ENCODE peak calls at places on chromosomes 2 and 18, in six cellular contexts. R is AG04449, W is sigmoid colon, S is fibroblast of mammary gland, G is A549, K is transverse colon. H is an unnamed sample.

GRCh38 chr2:201180010-201180409 is 2.9 kb upstream of the CASP10 start:
- DNase-seq in G (no peak), S (peak), W (no peak), K (no peak), R (no peak), H (no peak)

GRCh38 chr2:215973954-215974699 is 39.2 kb downstream of the MREG start:
- DNase-seq in K (peak), S (peak), G (peak), R (no peak), W (no peak), H (peak)

GRCh38 chr2:134218928-134219707 is 34.8 kb upstream of the MGAT5 start:
- DNase-seq in S (no peak), W (no peak), K (peak), G (no peak), R (no peak), H (no peak)

GRCh38 chr2:222000326-222000725 is 298.5 kb downstream of the PAX3 start:
- DNase-seq in K (no peak), R (peak), W (no peak), G (no peak), S (peak), H (no peak)

GRCh38 chr2:216350214-216350789 is 22.0 kb downstream of the MARCHF4 start:
- DNase-seq in W (no peak), K (no peak), G (no peak), S (peak), R (no peak), H (no peak)

GRCh38 chr2:12061785-12062184 is 315.4 kb downstream of the LPIN1 start:
- DNase-seq in K (no peak), G (no peak), W (no peak), R (no peak), S (no peak), H (no peak)

GRCh38 chr2:73268831-73269685 is 15.2 kb downstream of the FBXO41 start:
- DNase-seq in K (peak), W (no peak), G (peak), R (no peak), S (no peak), H (no peak)

GRCh38 chr2:187994464-187995331 is 297.0 kb upstream of the GULP1 start:
- DNase-seq in S (peak), G (no peak), R (no peak), W (no peak), K (no peak), H (no peak)

GRCh38 chr2:73250872-73251846 is 17.1 kb downstream of the CCT7 start:
- DNase-seq in G (no peak), K (no peak), W (no peak), R (no peak), S (no peak), H (no peak)

GRCh38 chr2:28779020-28779419 is 27.4 kb downstream of the PPP1CB start:
- DNase-seq in S (no peak), G (no peak), K (no peak), R (no peak), W (no peak), H (no peak)

GRCh38 chr18:9743200-9744016 is 35.3 kb downstream of the RAB31 start:
- DNase-seq in K (no peak), W (no peak), G (peak), R (peak), S (peak), H (peak)

GRCh38 chr2:55327470-55328230 is 58.6 kb upstream of the MTIF2 start:
- DNase-seq in S (no peak), W (no peak), R (no peak), K (no peak), G (no peak), H (no peak)

GRCh38 chr2:190335225-190335559 is 8.2 kb upstream of the INPP1 start:
- DNase-seq in G (no peak), R (no peak), W (no peak), K (no peak), S (no peak), H (no peak)

GRCh38 chr2:60438653-60439052 is 114.8 kb downstream of the BCL11A start:
- DNase-seq in R (no peak), S (no peak), W (no peak), G (no peak), K (no peak), H (no peak)

GRCh38 chr2:159595410-159596046 is 20.8 kb downstream of the BAZ2B start:
- DNase-seq in G (no peak), R (no peak), K (no peak), W (no peak), S (no peak), H (no peak)

GRCh38 chr2:237060518-237061312 is 25.0 kb upstream of the COPS8 start:
- DNase-seq in R (peak), G (peak), S (peak), K (peak), W (no peak), H (no peak)

GRCh38 chr2:9002313-9002636 is 1.2 kb downstream of the MBOAT2 start:
- DNase-seq in G (no peak), K (no peak), R (no peak), S (no peak), W (no peak), H (no peak)
- H3K4me3 ChIP-seq in G (peak), K (peak), R (peak), S (peak), W (peak), H (peak)

DNA sequence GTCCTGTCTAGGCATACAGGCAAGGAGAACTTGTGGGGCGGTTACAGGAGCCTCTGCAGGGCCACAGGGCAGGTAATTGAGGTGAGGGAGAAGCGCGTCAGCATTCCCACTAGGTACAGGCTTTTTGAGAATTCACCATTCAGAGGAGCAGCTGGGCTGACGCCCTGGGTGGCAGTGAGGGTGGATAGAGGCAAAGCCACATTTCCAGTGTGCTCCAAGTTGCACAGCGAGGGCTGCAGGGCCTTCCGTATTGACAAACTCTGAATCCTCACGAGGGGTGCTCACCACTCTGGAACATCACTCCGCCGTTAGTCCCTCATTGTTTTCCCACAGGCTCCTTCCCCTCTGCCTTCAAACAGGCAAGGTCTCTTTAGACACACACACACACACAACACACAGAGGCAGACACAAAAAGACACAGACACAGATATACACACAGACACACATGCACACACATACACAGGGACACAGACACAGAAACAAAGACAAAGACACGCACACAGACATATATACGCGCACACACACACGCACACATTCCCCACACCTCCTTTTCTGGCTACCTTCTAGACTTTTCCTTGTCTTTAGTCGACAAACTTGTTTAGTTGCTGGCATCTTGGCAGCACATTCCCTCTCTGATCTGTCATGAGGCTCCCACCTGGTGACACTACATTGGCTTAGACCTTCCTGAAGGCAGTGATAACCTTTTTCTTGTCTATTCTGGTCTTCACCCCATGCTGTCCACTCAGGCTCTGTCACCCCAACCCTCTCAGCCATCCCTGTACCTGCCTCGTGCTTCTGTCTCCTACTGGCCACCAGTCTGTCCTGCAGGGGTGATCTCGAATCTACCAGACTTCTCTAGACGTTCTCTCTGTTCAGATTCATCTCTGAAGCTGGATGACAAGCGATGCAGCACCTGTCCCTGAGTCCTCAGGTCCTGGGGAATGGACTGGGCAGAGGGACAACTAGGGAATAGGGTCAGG is 136.8 kb downstream of the ALPK2 start:
- DNase-seq in R (no peak), S (no peak), K (no peak), G (no peak), W (peak), H (no peak)
- TF ChIP-seq CTCF in R (no peak), S (no peak), K (no peak), G (no peak), W (no peak), H (no peak)

GRCh38 chr18:2091937-2092336 is 479.4 kb downstream of the METTL4 start:
- DNase-seq in W (no peak), G (no peak), K (no peak), S (no peak), R (no peak), H (no peak)
- H3K4me3 ChIP-seq in W (no peak), G (no peak), K (no peak), S (no peak), R (no peak), H (no peak)

GRCh38 chr2:189178007-189178406 is 1.6 kb downstream of the COL5A2 start:
- DNase-seq in W (no peak), R (no peak), G (peak), S (peak), K (no peak), H (no peak)
- TF ChIP-seq CTCF in W (no peak), R (peak), G (peak), S (peak), K (peak), H (peak)

GRCh38 chr2:226773291-226773690 is 26.3 kb downstream of the IRS1 start:
- DNase-seq in G (no peak), S (no peak), K (no peak), W (no peak), R (no peak), H (no peak)

GRCh38 chr2:226772389-226773179 is 27.0 kb downstream of the IRS1 start:
- DNase-seq in R (no peak), K (no peak), W (no peak), G (no peak), S (no peak), H (no peak)

GRCh38 chr2:226777611-226778010 is 22.0 kb downstream of the IRS1 start:
- DNase-seq in S (no peak), G (no peak), R (no peak), K (no peak), W (no peak), H (no peak)

GRCh38 chr2:226776104-226776503 is 23.5 kb downstream of the IRS1 start:
- DNase-seq in S (no peak), R (no peak), W (no peak), K (no peak), G (no peak), H (no peak)

GRCh38 chr2:226775032-226775509 is 24.5 kb downstream of the IRS1 start:
- DNase-seq in K (no peak), R (no peak), G (no peak), S (no peak), W (no peak), H (no peak)
- H3K4me3 ChIP-seq in K (no peak), R (no peak), G (no peak), S (no peak), W (no peak), H (no peak)

DNA sequence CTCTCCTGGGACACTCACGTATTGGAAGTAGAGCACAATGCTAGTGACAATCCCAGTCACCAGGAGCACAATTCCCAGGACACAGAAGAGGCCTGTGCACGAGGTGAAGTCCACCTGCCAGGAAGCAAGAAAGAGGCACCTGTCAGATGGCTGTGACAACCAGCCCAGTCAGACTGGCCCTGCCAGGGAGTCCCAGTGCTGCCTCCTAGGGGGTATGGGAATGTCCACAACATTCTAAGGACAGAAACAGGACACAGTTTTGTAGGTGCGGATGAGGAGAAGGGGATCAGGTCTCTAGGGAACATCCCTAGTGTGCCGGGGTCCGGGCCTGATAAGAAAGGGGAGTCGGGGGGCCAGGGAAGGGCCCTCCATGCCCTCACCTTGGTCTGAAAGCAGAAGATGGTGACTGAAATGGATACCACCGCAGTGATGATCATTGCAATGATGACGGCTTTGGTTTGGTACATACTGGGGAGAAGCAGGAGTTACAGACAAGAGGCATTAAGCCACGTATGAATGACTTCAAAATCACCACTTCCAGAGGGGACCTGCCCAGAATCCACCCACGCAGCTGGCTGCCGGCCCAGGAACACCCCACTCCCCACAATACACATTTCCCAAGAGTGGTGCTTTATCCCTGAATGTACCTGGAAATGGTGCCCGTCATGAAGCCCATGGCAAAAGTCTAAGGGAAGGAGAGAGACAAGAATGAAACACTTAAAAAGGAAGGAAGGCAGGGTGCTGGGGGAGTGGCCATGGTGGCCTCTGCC is 6.9 kb downstream of the PNKD start:
- DNase-seq in R (no peak), W (no peak), S (no peak), K (no peak), G (no peak), H (no peak)
- TF ChIP-seq CTCF in R (no peak), W (no peak), S (peak), K (no peak), G (peak), H (peak)

DNA sequence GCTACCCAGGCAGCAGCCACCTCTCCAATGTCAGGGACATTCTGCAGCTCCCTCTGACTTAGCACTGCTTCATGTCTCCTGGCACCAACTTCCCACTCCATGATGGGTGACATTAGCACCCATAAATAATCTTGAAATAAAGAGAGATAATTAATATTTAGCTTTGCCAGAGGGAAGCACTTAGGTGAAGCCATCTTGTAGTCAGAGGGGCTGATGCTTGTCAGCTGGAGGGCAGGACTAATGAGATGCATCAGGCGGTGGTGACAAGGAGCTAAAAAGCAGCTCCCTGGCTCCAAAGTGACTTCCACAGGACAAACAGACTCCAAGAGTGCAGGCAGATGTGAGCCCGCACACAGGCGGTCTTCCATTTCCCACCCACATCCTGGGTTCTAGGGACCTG is 153.0 kb upstream of the ID2 start:
- DNase-seq in R (no peak), W (no peak), S (no peak), K (no peak), G (no peak), H (no peak)
- H3K4me3 ChIP-seq in R (no peak), W (no peak), S (no peak), K (no peak), G (no peak), H (no peak)

DNA sequence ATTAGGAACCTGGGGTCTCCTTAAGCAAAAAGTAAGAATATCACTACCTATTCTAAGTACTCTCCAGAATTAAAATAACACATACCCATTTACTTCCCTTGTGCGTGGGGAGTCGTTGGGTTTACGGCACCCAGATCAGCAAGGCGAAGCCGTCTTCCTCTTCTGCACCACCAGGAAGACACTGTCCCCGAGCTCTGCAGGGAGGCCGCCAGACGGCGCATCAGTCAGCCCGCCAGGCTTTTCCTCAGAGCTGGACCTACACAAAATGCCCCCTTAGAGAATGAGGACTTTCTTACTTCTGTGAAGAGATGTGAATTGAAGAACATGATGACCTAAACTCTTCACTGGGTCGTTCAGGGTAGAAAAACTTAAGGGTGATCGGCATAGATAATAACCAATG is 526.5 kb downstream of the GALR1 start:
- DNase-seq in R (no peak), W (no peak), S (no peak), K (no peak), G (no peak), H (no peak)
- TF ChIP-seq CTCF in R (no peak), W (no peak), S (no peak), K (no peak), G (no peak), H (no peak)

H was measured in AG09309.